ENCODE peak calls at places on chromosome 15, in seven cellular contexts. I is NAMALWA, T is islet precursor cell, P is globus pallidus, B is T-helper 9 cell, Z is HL-60, F is caudate nucleus. Q is an unnamed sample.

GRCh38 chr15:90221251-90221900 is 12.4 kb downstream of the CIB1 start:
- DNase-seq in I (peak; percentile 57), T (peak; percentile 87), P (peak; percentile 83), B (no peak), Z (no peak), F (peak; percentile 61), Q (no peak)

GRCh38 chr15:43100971-43101370 is 4.9 kb downstream of the UBR1 start:
- DNase-seq in I (no peak), T (no peak), P (no peak), B (no peak), Z (no peak), F (no peak), Q (no peak)

GRCh38 chr15:22918056-22918455 is 62.1 kb downstream of the CYFIP1 start:
- DNase-seq in I (no peak), T (peak; percentile 61), P (no peak), B (no peak), Z (no peak), F (no peak), Q (no peak)

GRCh38 chr15:101057841-101058407 is 138.8 kb downstream of the LRRK1 start:
- DNase-seq in I (no peak), T (peak; percentile 26), P (no peak), B (no peak), Z (no peak), F (no peak), Q (no peak)

GRCh38 chr15:67828969-67829646 is 3.8 kb downstream of the SKOR1 start:
- DNase-seq in I (no peak), T (no peak), P (no peak), B (no peak), Z (no peak), F (no peak), Q (no peak)

GRCh38 chr15:89785064-89785770 is 9.1 kb downstream of the MESP2 start:
- DNase-seq in I (no peak), T (peak; percentile 56), P (no peak), B (no peak), Z (no peak), F (no peak), Q (no peak)

GRCh38 chr15:75644376-75644775 is 3.3 kb upstream of the SNX33 start:
- DNase-seq in I (no peak), T (no peak), P (no peak), B (no peak), Z (no peak), F (no peak), Q (no peak)

GRCh38 chr15:40508216-40508615 is 37.4 kb downstream of the CHST14 start:
- DNase-seq in I (no peak), T (no peak), P (no peak), B (no peak), Z (no peak), F (no peak), Q (no peak)

GRCh38 chr15:67148196-67148701 is 82.8 kb downstream of the SMAD3 start:
- DNase-seq in I (peak; percentile 26), T (peak; percentile 54), P (no peak), B (no peak), Z (peak; percentile 47), F (no peak), Q (peak; percentile 11)

GRCh38 chr15:59550961-59551360 is 60.6 kb upstream of the GCNT3 start:
- DNase-seq in I (no peak), T (no peak), P (no peak), B (no peak), Z (no peak), F (no peak), Q (no peak)

GRCh38 chr15:101127503-101128076 is 124.3 kb downstream of the CHSY1 start:
- DNase-seq in I (peak; percentile 79), T (peak; percentile 45), P (peak; percentile 60), B (no peak), Z (no peak), F (no peak), Q (peak; percentile 70)

GRCh38 chr15:33310481-33311311 is at the start of gene RYR3:
- DNase-seq in I (no peak), T (peak; percentile 90), P (no peak), B (no peak), Z (no peak), F (peak; percentile 16), Q (no peak)

GRCh38 chr15:52349062-52349700 is 53.6 kb upstream of the MYO5C start:
- DNase-seq in I (no peak), T (no peak), P (no peak), B (no peak), Z (no peak), F (no peak), Q (no peak)

GRCh38 chr15:73600413-73601050 is 32.7 kb downstream of the NPTN start:
- DNase-seq in I (no peak), T (no peak), P (no peak), B (no peak), Z (no peak), F (no peak), Q (no peak)

GRCh38 chr15:79610021-79610420 is 177.9 kb downstream of the MINAR1 start:
- DNase-seq in I (no peak), T (no peak), P (no peak), B (no peak), Z (no peak), F (no peak), Q (no peak)

GRCh38 chr15:92343869-92344643 is 49.6 kb upstream of the ST8SIA2 start:
- DNase-seq in I (no peak), T (no peak), P (peak; percentile 42), B (no peak), Z (no peak), F (no peak), Q (no peak)

GRCh38 chr15:38176696-38177095 is 75.9 kb upstream of the SPRED1 start:
- DNase-seq in I (no peak), T (no peak), P (no peak), B (no peak), Z (no peak), F (no peak), Q (no peak)

GRCh38 chr15:34708422-34708821 is 46.4 kb downstream of the GJD2 start:
- DNase-seq in I (peak; percentile 56), T (no peak), P (peak; percentile 69), B (no peak), Z (peak; percentile 1), F (no peak), Q (no peak)

GRCh38 chr15:31516459-31516858 is 189.8 kb downstream of the KLF13 start:
- DNase-seq in I (no peak), T (no peak), P (no peak), B (no peak), Z (no peak), F (no peak), Q (no peak)

GRCh38 chr15:94335616-94336015 is 104.3 kb downstream of the MCTP2 start:
- DNase-seq in I (no peak), T (no peak), P (no peak), B (no peak), Z (no peak), F (no peak), Q (no peak)

GRCh38 chr15:65423150-65423976 is 616 bp upstream of the IGDCC4 start:
- DNase-seq in I (no peak), T (no peak), P (no peak), B (no peak), Z (no peak), F (no peak), Q (no peak)

GRCh38 chr15:73972984-73973682 is 19.0 kb downstream of the STOML1 start:
- DNase-seq in I (peak; percentile 90), T (peak; percentile 93), P (peak; percentile 70), B (peak; percentile 67), Z (no peak), F (peak; percentile 38), Q (peak; percentile 35)

GRCh38 chr15:56227315-56227714 is 16.4 kb downstream of the RFX7 start:
- DNase-seq in I (no peak), T (no peak), P (no peak), B (no peak), Z (no peak), F (no peak), Q (no peak)

GRCh38 chr15:71250936-71251468 is 135.7 kb downstream of the THSD4 start:
- DNase-seq in I (no peak), T (no peak), P (no peak), B (no peak), Z (no peak), F (no peak), Q (no peak)

GRCh38 chr15:77609558-77609957 is 23.2 kb downstream of the LINGO1 start:
- DNase-seq in I (no peak), T (no peak), P (no peak), B (no peak), Z (no peak), F (no peak), Q (no peak)

GRCh38 chr15:69554321-69554961 is 101.8 kb downstream of the RPLP1 start:
- DNase-seq in I (no peak), T (peak; percentile 65), P (no peak), B (no peak), Z (no peak), F (no peak), Q (no peak)

GRCh38 chr15:76312540-76313174 is 1.4 kb upstream of the ETFA start:
- DNase-seq in I (no peak), T (peak; percentile 67), P (no peak), B (no peak), Z (no peak), F (no peak), Q (no peak)

GRCh38 chr15:30038667-30039523 is 43.9 kb upstream of the GOLGA8J start:
- DNase-seq in I (no peak), T (no peak), P (peak; percentile 68), B (no peak), Z (no peak), F (no peak), Q (no peak)

GRCh38 chr15:55434989-55435825 is 26.9 kb downstream of the PIERCE2 start:
- DNase-seq in I (peak; percentile 81), T (no peak), P (peak; percentile 38), B (no peak), Z (peak; percentile 12), F (no peak), Q (peak; percentile 16)

GRCh38 chr15:25345943-25346342 is 92.9 kb downstream of the UBE3A start:
- DNase-seq in I (no peak), T (peak; percentile 88), P (peak; percentile 37), B (no peak), Z (no peak), F (no peak), Q (no peak)

GRCh38 chr15:33126559-33127290 is 67.8 kb downstream of the FMN1 start:
- DNase-seq in I (peak; percentile 55), T (peak; percentile 76), P (peak; percentile 35), B (peak; percentile 27), Z (peak; percentile 58), F (no peak), Q (peak; percentile 26)

GRCh38 chr15:76197703-76198455 is 113.4 kb downstream of the ETFA start:
- DNase-seq in I (no peak), T (peak; percentile 48), P (no peak), B (no peak), Z (no peak), F (no peak), Q (no peak)

GRCh38 chr15:34709866-34710265 is 44.9 kb downstream of the GJD2 start:
- DNase-seq in I (no peak), T (no peak), P (no peak), B (no peak), Z (no peak), F (no peak), Q (no peak)

GRCh38 chr15:76071816-76072215 is 12.0 kb downstream of the TMEM266 start:
- DNase-seq in I (no peak), T (no peak), P (no peak), B (no peak), Z (no peak), F (no peak), Q (no peak)

GRCh38 chr15:74173545-74174215 is at the start of gene ISLR:
- DNase-seq in I (no peak), T (peak; percentile 43), P (no peak), B (no peak), Z (no peak), F (no peak), Q (no peak)

GRCh38 chr15:46408312-46408711 is 773.5 kb downstream of the SQOR start:
- DNase-seq in I (no peak), T (no peak), P (peak; percentile 28), B (no peak), Z (no peak), F (no peak), Q (no peak)

GRCh38 chr15:29568840-29569532 is 253.3 kb downstream of the TJP1 start:
- DNase-seq in I (no peak), T (no peak), P (no peak), B (no peak), Z (no peak), F (no peak), Q (no peak)

GRCh38 chr15:40743466-40743865 is 11.6 kb downstream of the RMDN3 start:
- DNase-seq in I (no peak), T (no peak), P (no peak), B (no peak), Z (no peak), F (no peak), Q (no peak)

Q was measured in GF-D8.